ENCODE peak calls at places on chromosomes 1 and 21, in four cellular contexts. T is IMR-90, U is H9, A is H1. L is an unnamed sample.

GRCh38 chr1:237938553-237938952 is 47.8 kb upstream of the ZP4 start:
- DNase-seq in A (peak), T (no peak), U (peak), L (peak)

GRCh38 chr1:193143285-193143684 is 21.5 kb downstream of the CDC73 start:
- DNase-seq in U (no peak), T (peak), A (no peak), L (peak)

GRCh38 chr1:241774017-241774416 is 74.0 kb upstream of the EXO1 start:
- DNase-seq in T (no peak), U (no peak), A (no peak), L (no peak)

GRCh38 chr1:172380441-172381244 is 39.8 kb upstream of the C1orf105 start:
- DNase-seq in A (no peak), T (no peak), U (no peak), L (no peak)

GRCh38 chr1:64471724-64472276 is 1.9 kb downstream of the CACHD1 start:
- DNase-seq in A (no peak), U (no peak), T (peak), L (peak)

GRCh38 chr1:61051455-61052392 is 30.6 kb upstream of the NFIA start:
- DNase-seq in A (peak), U (peak), T (no peak), L (peak)

GRCh38 chr1:245261786-245262185 is 107.0 kb downstream of the KIF26B start:
- DNase-seq in U (no peak), A (no peak), T (no peak), L (no peak)

GRCh38 chr1:94765958-94766357 is 54.2 kb upstream of the SLC44A3 start:
- DNase-seq in A (no peak), U (no peak), T (peak), L (no peak)

GRCh38 chr1:232274236-232274855 is 355.6 kb downstream of the SIPA1L2 start:
- DNase-seq in U (no peak), A (no peak), T (no peak), L (peak)

GRCh38 chr1:232211149-232211548 is 418.8 kb downstream of the SIPA1L2 start:
- DNase-seq in U (peak), A (peak), T (no peak), L (peak)

GRCh38 chr1:243431591-243431990 is 175.8 kb downstream of the SDCCAG8 start:
- DNase-seq in A (no peak), T (no peak), U (no peak), L (no peak)

GRCh38 chr21:32641715-32642698 is 29.8 kb upstream of the CFAP298 start:
- DNase-seq in T (no peak), U (no peak), A (no peak), L (no peak)

GRCh38 chr1:90133133-90133532 is 138.2 kb downstream of the ZNF326 start:
- DNase-seq in U (peak), A (peak), T (peak), L (peak)

GRCh38 chr1:239816090-239816812 is 275.4 kb upstream of the FMN2 start:
- DNase-seq in T (peak), U (peak), A (no peak), L (peak)

GRCh38 chr1:87149166-87150065 is 179.3 kb upstream of the LMO4 start:
- DNase-seq in T (peak), A (no peak), U (peak), L (peak)

GRCh38 chr1:199954701-199955100 is 72.8 kb upstream of the NR5A2 start:
- DNase-seq in A (peak), T (no peak), U (peak), L (peak)

GRCh38 chr1:221688488-221688843 is 53.4 kb downstream of the DUSP10 start:
- DNase-seq in T (no peak), A (no peak), U (no peak), L (no peak)

GRCh38 chr1:64171797-64172281 is 31.6 kb upstream of the UBE2U start:
- DNase-seq in T (peak), A (no peak), U (no peak), L (peak)

GRCh38 chr1:179175011-179175934 is 54.2 kb downstream of the ABL2 start:
- DNase-seq in U (no peak), T (peak), A (no peak), L (peak)

GRCh38 chr1:228852015-228852414 is 116.7 kb downstream of the RHOU start:
- DNase-seq in T (no peak), A (no peak), U (peak), L (no peak)

GRCh38 chr1:11380500-11380899 is 98.5 kb upstream of the DISP3 start:
- DNase-seq in T (no peak), A (no peak), U (no peak), L (no peak)

GRCh38 chr21:42684109-42684916 is 30.9 kb downstream of the PDE9A start:
- DNase-seq in T (no peak), A (no peak), U (no peak), L (no peak)

GRCh38 chr1:185514296-185514695 is 197.3 kb upstream of the IVNS1ABP start:
- DNase-seq in A (no peak), U (no peak), T (no peak), L (no peak)

GRCh38 chr1:54309631-54310366 is 96.4 kb downstream of the SSBP3 start:
- DNase-seq in T (no peak), A (no peak), U (peak), L (peak)

GRCh38 chr1:51708911-51709760 is 92.2 kb downstream of the OSBPL9 start:
- DNase-seq in T (no peak), U (no peak), A (no peak), L (no peak)

GRCh38 chr1:3939242-3940080 is 39.4 kb upstream of the C1orf174 start:
- DNase-seq in A (no peak), U (no peak), T (no peak), L (no peak)

GRCh38 chr1:166036092-166036491 is 130.7 kb downstream of the FAM78B start:
- DNase-seq in T (no peak), U (no peak), A (no peak), L (peak)

GRCh38 chr1:216705686-216706085 is 17.5 kb downstream of the ESRRG start:
- DNase-seq in T (no peak), U (no peak), A (no peak), L (no peak)

GRCh38 chr1:214658785-214659184 is 55.8 kb downstream of the CENPF start:
- DNase-seq in T (peak), A (no peak), U (no peak), L (peak)

GRCh38 chr1:206556748-206557635 is 49.7 kb downstream of the RASSF5 start:
- DNase-seq in U (peak), A (peak), T (peak), L (peak)

GRCh38 chr1:181018901-181019681 is 3.6 kb downstream of the STX6 start:
- DNase-seq in T (no peak), U (no peak), A (no peak), L (no peak)

GRCh38 chr21:16159213-16159970 is 429.6 kb downstream of the USP25 start:
- DNase-seq in T (peak), A (no peak), U (no peak), L (no peak)

GRCh38 chr1:173506437-173506836 is 29.3 kb downstream of the PRDX6 start:
- DNase-seq in T (no peak), U (peak), A (peak), L (peak)

GRCh38 chr1:54220004-54220811 is 20.2 kb downstream of the MRPL37 start:
- DNase-seq in U (no peak), T (peak), A (no peak), L (peak)

GRCh38 chr1:78691995-78692747 is 42.5 kb downstream of the IFI44 start:
- DNase-seq in U (no peak), T (peak), A (no peak), L (no peak)
- H4K5ac ChIP-seq in U (no peak), T (no peak), A (no peak), L (no peak)

GRCh38 chr1:31581821-31582810 is 5.8 kb downstream of the TINAGL1 start:
- DNase-seq in U (no peak), T (no peak), A (no peak), L (peak)
- H4K8ac ChIP-seq in U (no peak), T (no peak), A (no peak), L (no peak)

GRCh38 chr1:163128282-163128681 is 59.1 kb downstream of the RGS4 start:
- DNase-seq in U (no peak), A (no peak), T (no peak), L (no peak)
- H3K27ac ChIP-seq in U (no peak), A (no peak), T (no peak), L (no peak)

DNA sequence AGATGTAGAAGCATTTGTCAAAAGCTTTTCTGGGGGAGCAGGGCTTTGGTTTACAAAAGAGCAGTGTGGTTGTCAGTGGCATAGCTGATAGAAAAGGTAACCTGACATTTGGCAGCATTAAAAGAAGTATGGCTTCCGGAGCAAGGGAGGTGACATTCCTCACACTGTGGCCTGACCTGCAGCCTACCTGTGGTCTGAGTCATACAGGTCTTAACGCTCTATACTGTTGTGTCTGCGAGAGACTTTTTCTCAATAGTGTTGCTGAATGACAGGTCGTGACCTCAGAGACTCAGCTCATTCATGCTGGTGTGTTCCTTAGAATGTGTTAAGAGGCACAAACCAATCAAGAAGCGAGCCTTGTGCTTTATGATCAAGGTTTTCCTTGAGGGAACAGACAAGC is 19.3 kb downstream of the PHGDH start:
- DNase-seq in T (no peak), A (no peak), U (no peak), L (peak)
- H4K5ac ChIP-seq in T (no peak), A (no peak), U (no peak), L (no peak)

GRCh38 chr21:41110664-41111063 is 57.3 kb upstream of the BACE2 start:
- DNase-seq in A (no peak), U (no peak), T (no peak), L (no peak)

GRCh38 chr21:41111681-41112080 is 56.3 kb upstream of the BACE2 start:
- DNase-seq in A (no peak), T (no peak), U (no peak), L (no peak)

GRCh38 chr21:41109174-41109573 is 58.8 kb upstream of the BACE2 start:
- DNase-seq in U (no peak), T (no peak), A (no peak), L (no peak)

GRCh38 chr21:41107602-41108001 is 60.4 kb upstream of the BACE2 start:
- DNase-seq in U (no peak), T (no peak), A (no peak), L (no peak)

DNA sequence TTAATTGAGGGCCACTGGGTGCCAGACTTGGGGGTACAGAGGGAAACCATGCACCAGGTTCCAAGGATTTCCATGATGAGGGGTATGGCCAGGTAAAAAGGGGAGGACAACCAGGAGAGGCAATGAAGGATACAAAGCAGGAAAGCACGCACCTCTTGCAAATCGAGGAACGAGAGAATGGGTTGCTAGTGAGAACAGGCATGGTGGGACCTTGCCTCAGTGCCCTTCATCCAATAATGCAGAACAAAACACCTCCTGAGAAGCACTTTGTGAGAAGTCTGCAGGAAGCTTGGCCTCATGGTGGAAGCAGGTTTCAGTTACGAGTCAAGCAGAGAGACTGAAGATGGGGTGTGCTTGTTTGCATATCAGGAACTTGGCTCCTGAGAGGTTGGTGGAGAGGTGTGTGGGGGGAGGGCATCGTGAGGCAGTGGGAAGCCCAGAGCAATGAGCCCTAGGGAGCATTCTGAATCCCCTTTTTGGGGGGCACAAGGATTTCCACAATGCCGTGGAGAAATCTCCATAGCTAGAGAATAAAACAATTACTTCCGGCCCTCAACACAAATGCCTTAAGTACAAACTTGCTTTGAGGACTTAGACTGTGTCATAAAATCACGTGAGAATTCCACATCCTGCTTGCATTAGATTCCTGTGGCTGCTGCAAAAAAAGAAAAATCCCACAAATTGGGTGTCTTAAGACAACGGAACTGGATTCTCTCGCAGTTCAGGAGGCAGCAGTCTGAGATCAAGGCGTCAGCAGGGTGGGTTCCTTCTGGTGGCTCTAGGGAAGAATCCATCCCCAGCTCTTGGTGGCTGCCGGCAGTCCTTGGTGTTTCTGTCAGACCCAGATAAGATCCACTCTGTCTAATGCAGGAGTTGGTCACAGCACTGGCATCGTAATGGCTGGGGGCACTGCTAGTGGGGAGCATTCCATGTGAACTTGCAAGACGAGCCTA is 54.9 kb upstream of the BACE2 start:
- DNase-seq in A (no peak), T (peak), U (peak), L (peak)
- H4K8ac ChIP-seq in A (no peak), T (no peak), U (no peak), L (no peak)

GRCh38 chr1:21292503-21292990 is 2.3 kb upstream of the ECE1 start:
- DNase-seq in A (no peak), U (no peak), T (no peak), L (no peak)
- H3K27ac ChIP-seq in A (no peak), U (no peak), T (no peak), L (no peak)

GRCh38 chr1:7572654-7573152 is 198.4 kb upstream of the VAMP3 start:
- DNase-seq in T (no peak), A (no peak), U (no peak), L (no peak)
- H4K5ac ChIP-seq in T (no peak), A (no peak), U (no peak), L (no peak)

GRCh38 chr21:18053151-18053550 is 191.5 kb upstream of the CHODL start:
- DNase-seq in U (no peak), T (no peak), A (no peak), L (no peak)

GRCh38 chr21:18060402-18060801 is 184.2 kb upstream of the CHODL start:
- DNase-seq in A (no peak), T (no peak), U (no peak), L (no peak)

DNA sequence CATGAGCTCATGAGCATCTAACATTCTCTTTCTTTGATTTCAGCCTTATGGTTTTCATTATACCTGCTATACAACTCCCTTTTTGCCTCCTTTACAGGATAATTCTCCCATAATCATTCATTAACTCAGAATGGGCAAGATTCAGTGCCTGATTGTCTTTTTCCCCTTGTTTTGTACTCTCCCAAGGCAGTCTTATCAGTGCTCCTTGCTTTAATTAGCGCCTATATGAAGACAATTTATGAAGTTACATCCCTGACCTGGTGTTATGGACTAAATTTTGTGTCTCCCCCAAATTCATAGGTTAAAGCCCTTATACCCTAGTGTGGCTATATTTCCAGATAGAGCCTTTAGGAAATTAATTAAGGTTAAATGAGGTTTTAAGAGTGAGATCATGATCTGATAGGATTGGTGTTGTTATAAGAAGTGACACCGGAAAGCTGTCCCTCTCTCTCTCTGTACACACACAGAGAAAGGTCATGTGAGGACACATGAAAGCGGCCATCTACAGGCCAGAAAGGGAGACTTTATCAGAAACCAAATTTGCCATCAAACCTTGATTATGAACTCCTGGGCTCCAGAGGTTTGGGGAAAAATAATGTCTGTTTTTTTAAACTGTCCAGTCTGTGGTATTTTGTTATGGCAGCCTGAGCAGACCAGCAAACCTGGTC is 185.8 kb upstream of the CHODL start:
- DNase-seq in U (no peak), A (no peak), T (no peak), L (no peak)
- H4K8ac ChIP-seq in U (no peak), A (no peak), T (no peak), L (no peak)

DNA sequence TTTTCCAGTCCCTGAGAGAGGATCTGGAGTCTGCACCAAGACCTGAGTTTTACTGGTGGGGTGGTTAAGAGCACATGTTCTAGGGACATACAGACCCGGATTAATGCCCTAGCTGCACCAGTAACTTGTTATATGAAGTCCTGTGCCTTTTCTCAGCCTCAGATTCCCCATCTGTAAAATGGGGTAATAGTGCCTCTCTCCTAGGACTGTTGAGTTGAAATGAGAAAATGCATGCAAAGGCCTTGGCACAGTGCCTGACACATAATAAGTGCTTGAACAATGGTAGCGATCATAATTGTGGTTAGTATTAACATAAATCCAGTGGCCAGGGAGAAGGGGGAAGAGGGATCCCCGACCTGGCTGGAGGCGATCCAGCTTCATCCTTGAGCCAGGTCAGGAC is 12.3 kb downstream of the AHDC1 start:
- DNase-seq in T (peak), U (no peak), A (no peak), L (no peak)
- H3K27ac ChIP-seq in T (no peak), U (no peak), A (no peak), L (no peak)

GRCh38 chr1:158290571-158290935 is 830 bp downstream of the CD1C start:
- DNase-seq in A (no peak), U (no peak), T (no peak), L (no peak)

GRCh38 chr1:158289722-158290570 is at the start of gene CD1C:
- DNase-seq in U (no peak), T (no peak), A (no peak), L (no peak)

GRCh38 chr1:158295791-158296190 is 6.1 kb downstream of the CD1C start:
- DNase-seq in U (no peak), T (no peak), A (no peak), L (no peak)
- H4K5ac ChIP-seq in U (no peak), T (no peak), A (no peak), L (no peak)